ENCODE peak calls at places on chromosomes 13 and 19, in six cellular contexts. T is H9, S is mesenchymal stem cell, R is mesendoderm, F is neuronal stem cell, B is H1. E is an unnamed sample.

GRCh38 chr13:113746143-113746525 is 12.9 kb upstream of the TMEM255B start:
- DNase-seq in T (no peak), S (no peak), R (no peak), F (no peak), B (no peak), E (no peak)

GRCh38 chr13:44667950-44668349 is 91.8 kb upstream of the TSC22D1 start:
- DNase-seq in T (no peak), S (peak; percentile 74), R (no peak), F (peak; percentile 61), B (no peak), E (peak; percentile 53)

GRCh38 chr19:21321996-21322395 is 7.2 kb downstream of the ZNF708 start:
- DNase-seq in T (no peak), S (peak; percentile 26), R (peak; percentile 8), F (no peak), B (no peak), E (no peak)

GRCh38 chr13:45615501-45616101 is at the start of gene ERICH6B:
- DNase-seq in T (peak; percentile 86), S (peak; percentile 51), R (peak; percentile 83), F (peak; percentile 80), B (peak; percentile 67), E (peak; percentile 7)

GRCh38 chr19:48966541-48967345 is 1.6 kb downstream of the FTL start:
- DNase-seq in T (no peak), S (peak; percentile 35), R (peak; percentile 32), F (no peak), B (no peak), E (no peak)

GRCh38 chr13:46053162-46054012 is 841 bp upstream of the ZC3H13 start:
- DNase-seq in T (no peak), S (no peak), R (no peak), F (no peak), B (no peak), E (no peak)

GRCh38 chr13:90447735-90448103 is 899.8 kb upstream of the MIR17HG start:
- DNase-seq in T (no peak), S (peak; percentile 52), R (peak; percentile 91), F (no peak), B (no peak), E (peak; percentile 63)

GRCh38 chr19:39411832-39412099 is 703 bp upstream of the PLEKHG2 start:
- DNase-seq in T (peak; percentile 81), S (no peak), R (peak; percentile 91), F (peak; percentile 89), B (peak; percentile 87), E (peak; percentile 92)

GRCh38 chr19:43589277-43589676 is 6.7 kb downstream of the IRGQ start:
- DNase-seq in T (no peak), S (no peak), R (no peak), F (no peak), B (no peak), E (no peak)

GRCh38 chr13:50268500-50268899 is 253.3 kb downstream of the KCNRG start:
- DNase-seq in T (no peak), S (no peak), R (no peak), F (no peak), B (no peak), E (peak; percentile 5)

GRCh38 chr19:4803736-4804695 is 12.5 kb downstream of the FEM1A start:
- DNase-seq in T (peak; percentile 87), S (peak; percentile 66), R (peak; percentile 82), F (peak; percentile 72), B (peak; percentile 95), E (peak; percentile 37)

GRCh38 chr13:83992566-83993358 is 110.5 kb upstream of the SLITRK1 start:
- DNase-seq in T (no peak), S (no peak), R (no peak), F (no peak), B (no peak), E (no peak)

GRCh38 chr19:14004619-14005380 is 1.3 kb downstream of the RFX1 start:
- DNase-seq in T (no peak), S (no peak), R (no peak), F (no peak), B (no peak), E (no peak)

GRCh38 chr19:46546194-46546896 is 50.7 kb upstream of the PNMA8B start:
- DNase-seq in T (peak; percentile 78), S (peak; percentile 26), R (peak; percentile 78), F (no peak), B (peak; percentile 59), E (peak; percentile 14)

GRCh38 chr19:36244066-36244465 is 29.2 kb downstream of the ZNF146 start:
- DNase-seq in T (peak; percentile 56), S (no peak), R (peak; percentile 58), F (no peak), B (peak; percentile 66), E (no peak)

GRCh38 chr19:4635763-4636135 is 3.6 kb upstream of the TNFAIP8L1 start:
- DNase-seq in T (no peak), S (no peak), R (no peak), F (no peak), B (no peak), E (no peak)

GRCh38 chr13:69660155-69660554 is 447.5 kb upstream of the ATXN8OS start:
- DNase-seq in T (no peak), S (no peak), R (peak; percentile 49), F (no peak), B (no peak), E (no peak)

GRCh38 chr13:75550159-75550567 is 572 bp downstream of the UCHL3 start:
- DNase-seq in T (no peak), S (peak; percentile 76), R (peak; percentile 40), F (no peak), B (no peak), E (peak; percentile 87)

GRCh38 chr13:38024431-38024830 is 154.9 kb upstream of the TRPC4 start:
- DNase-seq in T (no peak), S (no peak), R (no peak), F (no peak), B (no peak), E (no peak)

GRCh38 chr13:111304041-111304544 is 16.3 kb upstream of the TEX29 start:
- DNase-seq in T (no peak), S (no peak), R (no peak), F (no peak), B (no peak), E (no peak)

GRCh38 chr13:108679989-108680388 is 50.6 kb downstream of the MYO16 start:
- DNase-seq in T (no peak), S (no peak), R (no peak), F (no peak), B (no peak), E (no peak)

GRCh38 chr13:99380921-99381645 is 73.9 kb upstream of the GPR183 start:
- DNase-seq in T (no peak), S (no peak), R (no peak), F (no peak), B (peak; percentile 19), E (peak; percentile 7)

GRCh38 chr19:3798137-3798536 is 12.0 kb upstream of the MATK start:
- DNase-seq in T (no peak), S (no peak), R (no peak), F (no peak), B (no peak), E (no peak)

GRCh38 chr19:55907746-55908145 is 24.4 kb downstream of the NLRP13 start:
- DNase-seq in T (no peak), S (no peak), R (no peak), F (no peak), B (no peak), E (no peak)

GRCh38 chr19:15195987-15196682 is 4.7 kb downstream of the NOTCH3 start:
- DNase-seq in T (peak; percentile 95), S (no peak), R (peak; percentile 89), F (no peak), B (peak; percentile 98), E (no peak)

GRCh38 chr19:34999498-35000337 is at the start of gene GRAMD1A:
- DNase-seq in T (peak; percentile 86), S (peak; percentile 90), R (peak; percentile 92), F (peak; percentile 82), B (peak; percentile 89), E (peak; percentile 80)

DNA sequence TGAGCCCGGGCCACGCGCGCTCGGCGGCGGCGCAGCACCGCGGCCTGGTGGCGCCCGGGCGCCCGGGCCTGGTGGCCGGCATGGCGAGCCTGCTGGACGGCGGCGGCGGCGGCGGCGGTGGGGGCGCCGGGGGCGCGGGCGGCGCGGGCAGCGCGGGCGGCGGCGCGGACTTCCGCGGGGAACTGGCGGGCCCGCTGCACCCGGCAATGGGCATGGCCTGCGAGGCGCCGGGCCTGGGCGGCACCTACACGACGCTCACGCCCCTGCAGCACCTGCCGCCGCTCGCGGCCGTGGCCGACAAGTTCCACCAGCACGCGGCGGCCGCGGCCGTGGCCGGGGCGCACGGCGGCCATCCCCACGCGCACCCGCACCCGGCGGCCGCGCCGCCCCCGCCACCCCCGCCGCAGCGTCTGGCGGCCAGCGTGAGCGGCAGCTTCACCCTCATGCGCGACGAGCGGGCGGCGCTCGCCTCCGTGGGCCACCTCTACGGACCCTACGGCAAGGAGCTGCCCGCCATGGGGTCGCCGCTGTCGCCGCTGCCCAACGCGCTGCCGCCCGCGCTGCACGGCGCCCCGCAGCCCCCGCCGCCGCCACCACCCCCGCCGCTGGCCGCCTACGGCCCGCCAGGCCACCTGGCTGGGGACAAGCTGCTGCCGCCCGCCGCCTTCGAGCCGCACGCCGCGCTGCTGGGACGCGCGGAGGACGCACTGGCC is 580 bp downstream of the ONECUT3 start:
- DNase-seq in T (no peak), S (no peak), R (no peak), F (no peak), B (no peak), E (no peak)
- H2BK15ac ChIP-seq in T (no peak overlapping the region), S (no peak overlapping the region), R (no peak overlapping the region), F (no peak overlapping the region), B (no peak overlapping the region), E (no peak overlapping the region)

GRCh38 chr13:95056266-95056665 is 245.0 kb downstream of the ABCC4 start:
- DNase-seq in T (no peak), S (no peak), R (no peak), F (peak; percentile 74), B (no peak), E (no peak)

GRCh38 chr13:95060120-95060519 is 241.1 kb downstream of the ABCC4 start:
- DNase-seq in T (no peak), S (peak; percentile 28), R (no peak), F (no peak), B (no peak), E (no peak)

GRCh38 chr13:95058680-95059079 is 242.6 kb downstream of the ABCC4 start:
- DNase-seq in T (no peak), S (no peak), R (no peak), F (no peak), B (no peak), E (no peak)

GRCh38 chr13:95059306-95059705 is 241.9 kb downstream of the ABCC4 start:
- DNase-seq in T (no peak), S (no peak), R (peak; percentile 10), F (no peak), B (no peak), E (no peak)
- H2BK15ac ChIP-seq in T (no peak overlapping the region), S (no peak overlapping the region), R (no peak overlapping the region), F (no peak overlapping the region), B (peak overlapping the region; percentile 50), E (no peak overlapping the region)

DNA sequence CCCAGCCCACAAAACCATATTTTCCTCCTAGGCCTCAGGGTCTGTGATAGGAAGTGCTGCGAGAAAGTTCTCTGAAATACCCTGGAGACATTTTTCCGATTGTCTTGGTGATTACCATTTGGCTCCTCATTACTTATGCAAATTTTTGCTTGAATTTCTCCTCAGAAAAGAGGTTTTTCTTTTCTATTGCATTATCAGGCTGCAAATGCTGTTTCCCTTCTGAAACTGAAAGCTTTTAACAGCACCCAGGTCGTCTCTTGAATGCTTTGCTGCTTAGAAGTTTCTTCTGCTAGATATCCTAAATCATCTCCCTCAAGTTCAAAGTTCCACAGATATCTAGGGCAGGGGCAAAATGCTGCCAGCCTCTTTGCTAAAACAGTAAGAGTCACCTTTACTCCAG is 434.2 kb downstream of the PCDH20 start:
- DNase-seq in T (no peak), S (no peak), R (no peak), F (no peak), B (no peak), E (no peak)
- H2BK15ac ChIP-seq in T (no peak overlapping the region), S (no peak overlapping the region), R (no peak overlapping the region), F (no peak overlapping the region), B (no peak overlapping the region), E (no peak overlapping the region)

GRCh38 chr13:27106144-27106543 is 65.5 kb downstream of the USP12 start:
- DNase-seq in T (no peak), S (no peak), R (no peak), F (no peak), B (no peak), E (no peak)
- H2BK15ac ChIP-seq in T (no peak overlapping the region), S (no peak overlapping the region), R (no peak overlapping the region), F (no peak overlapping the region), B (no peak overlapping the region), E (no peak overlapping the region)

E was measured in IMR-90.